ENCODE peak calls at places on chromosomes 13 and 19, in eight cellular contexts. X, S, A, H, Q, F, R and B are unnamed samples.

GRCh38 chr13:52749446-52749845 is 9.8 kb upstream of the CNMD start:
- DNase-seq in X (no peak), S (no peak), A (no peak), H (no peak), Q (no peak), F (no peak), R (no peak), B (no peak)

GRCh38 chr19:49890349-49891311 is 6.1 kb downstream of the IL4I1 start:
- DNase-seq in X (no peak), S (no peak), A (no peak), H (no peak), Q (no peak), F (no peak), R (no peak), B (peak)

GRCh38 chr13:86185107-86185506 is 385.9 kb upstream of the SLITRK6 start:
- DNase-seq in X (no peak), S (no peak), A (no peak), H (no peak), Q (no peak), F (no peak), R (no peak), B (no peak)

GRCh38 chr13:40318366-40318765 is 348.1 kb downstream of the FOXO1 start:
- DNase-seq in X (no peak), S (peak), A (no peak), H (peak), Q (no peak), F (peak), R (peak), B (no peak)

GRCh38 chr13:29543230-29544215 is 52.0 kb downstream of the SLC7A1 start:
- DNase-seq in X (peak), S (peak), A (no peak), H (no peak), Q (no peak), F (no peak), R (peak), B (no peak)

GRCh38 chr19:10718205-10719196 is 622 bp downstream of the DNM2 start:
- DNase-seq in X (peak), S (peak), A (no peak), H (peak), Q (no peak), F (no peak), R (peak), B (peak)

GRCh38 chr19:49555600-49556411 is 24.6 kb downstream of the NOSIP start:
- DNase-seq in X (no peak), S (peak), A (no peak), H (peak), Q (no peak), F (peak), R (no peak), B (peak)

GRCh38 chr13:90997951-90998350 is 349.5 kb upstream of the MIR17HG start:
- DNase-seq in X (no peak), S (no peak), A (no peak), H (no peak), Q (no peak), F (no peak), R (no peak), B (no peak)

GRCh38 chr19:35142531-35143230 is 374 bp upstream of the FXYD7 start:
- DNase-seq in X (no peak), S (peak), A (no peak), H (no peak), Q (no peak), F (no peak), R (peak), B (peak)

GRCh38 chr13:32586022-32586900 is at the start of gene PDS5B:
- DNase-seq in X (peak), S (peak), A (peak), H (peak), Q (peak), F (peak), R (peak), B (peak)

GRCh38 chr13:32585625-32586021 is 629 bp upstream of the PDS5B start:
- DNase-seq in X (no peak), S (no peak), A (no peak), H (no peak), Q (no peak), F (no peak), R (peak), B (peak)

GRCh38 chr13:32587774-32588165 is 1.5 kb downstream of the PDS5B start:
- DNase-seq in X (no peak), S (no peak), A (no peak), H (no peak), Q (no peak), F (no peak), R (no peak), B (no peak)

GRCh38 chr13:32582991-32583390 is 3.3 kb upstream of the PDS5B start:
- DNase-seq in X (no peak), S (no peak), A (no peak), H (no peak), Q (no peak), F (no peak), R (no peak), B (no peak)

GRCh38 chr13:32587014-32587773 is 942 bp downstream of the PDS5B start:
- DNase-seq in X (peak), S (peak), A (peak), H (peak), Q (peak), F (peak), R (peak), B (peak)
- TF ChIP-seq CTCF in X (no peak), S (no peak), A (no peak), H (no peak), Q (peak), F (peak), R (no peak), B (no peak)

DNA sequence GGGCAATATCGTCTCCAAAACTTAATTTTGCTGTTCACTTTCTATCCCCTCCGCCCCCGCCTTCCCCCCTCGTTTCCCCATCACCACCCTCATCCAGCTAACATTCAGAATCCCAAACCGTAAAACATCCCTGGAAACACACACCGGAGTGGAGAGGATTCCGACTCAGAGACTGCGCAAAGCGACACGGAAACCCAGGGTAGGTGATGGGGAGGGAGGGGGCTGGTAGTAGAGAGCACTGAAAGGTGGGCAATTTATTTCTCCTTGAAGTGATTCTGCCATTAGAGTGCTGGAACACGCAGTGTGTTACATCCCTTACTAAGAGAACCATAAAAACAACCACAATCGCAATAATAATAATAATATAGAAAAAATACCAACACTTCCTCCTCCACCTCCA is 1.5 kb downstream of the PCDH20 start:
- DNase-seq in X (no peak), S (no peak), A (no peak), H (no peak), Q (no peak), F (no peak), R (no peak), B (no peak)
- TF ChIP-seq CTCF in X (no peak), S (no peak), A (no peak), H (no peak), Q (no peak), F (no peak), R (no peak), B (no peak)

DNA sequence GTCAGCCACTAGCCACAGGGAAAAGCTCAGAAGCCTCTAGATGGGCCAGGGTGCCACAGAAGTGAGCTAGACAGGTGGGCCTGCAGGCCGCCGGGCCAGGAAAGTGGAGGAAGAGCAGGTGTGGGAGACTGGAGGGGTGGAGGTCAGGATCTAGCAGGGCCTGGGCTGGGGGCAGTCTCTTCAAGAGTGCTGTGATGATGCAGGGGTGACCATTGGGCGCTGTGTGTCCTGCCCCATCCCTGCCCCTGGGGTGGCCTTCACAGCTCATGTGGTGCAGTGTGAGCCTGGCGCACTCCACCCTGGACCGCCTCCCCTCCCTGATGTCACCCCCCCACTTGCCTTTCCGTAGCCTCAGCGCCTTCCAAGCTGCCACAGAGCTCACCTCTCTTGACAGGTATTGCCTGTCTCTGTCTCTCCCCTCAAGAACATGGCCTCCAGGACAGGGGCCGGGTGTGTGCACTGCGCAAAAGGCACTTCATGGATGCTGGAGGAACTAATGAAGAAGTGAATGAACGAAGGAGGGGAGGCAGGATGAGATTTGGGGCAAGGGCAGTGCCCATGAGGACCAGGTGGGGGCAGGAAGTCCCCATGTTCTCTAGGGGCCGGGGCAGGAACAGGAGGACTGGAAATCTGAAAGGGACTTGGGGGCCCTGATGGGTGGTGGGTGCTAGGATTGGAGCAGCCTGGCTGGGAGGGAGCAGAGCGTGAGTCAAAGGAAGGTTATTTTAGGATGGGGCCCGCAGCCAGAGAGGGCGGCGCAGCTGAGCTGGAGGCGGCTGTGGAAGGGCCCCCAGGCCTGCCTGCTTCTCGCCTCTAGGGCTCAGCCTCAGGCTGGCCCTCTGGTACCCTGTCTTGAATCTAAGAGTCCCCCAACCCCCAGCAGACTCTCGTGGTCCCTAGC is 6.6 kb downstream of the SSBP4 start:
- DNase-seq in X (peak), S (peak), A (no peak), H (peak), Q (peak), F (peak), R (no peak), B (no peak)
- TF ChIP-seq CTCF in X (peak), S (no peak), A (peak), H (no peak), Q (no peak), F (peak), R (no peak), B (no peak)

DNA sequence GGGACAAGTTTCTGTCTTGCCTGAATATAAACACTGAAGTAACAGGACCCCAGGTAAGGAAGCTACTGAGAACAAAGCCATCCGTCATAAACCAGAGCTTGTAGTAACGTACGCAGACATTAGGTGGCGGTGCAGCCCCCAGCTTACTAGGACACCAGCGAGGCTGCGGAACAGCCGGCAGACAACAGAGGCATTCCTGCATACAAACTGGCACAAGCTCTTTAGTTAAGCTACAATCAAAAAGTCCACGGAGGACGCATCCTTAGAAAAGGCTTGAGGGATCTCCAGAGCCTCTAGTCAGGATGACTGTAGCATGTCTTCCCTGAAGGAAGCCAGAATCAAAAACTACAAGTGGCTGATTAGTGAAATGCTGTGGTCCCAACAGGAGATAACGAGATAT is 26.2 kb downstream of the ZNF160 start:
- DNase-seq in X (no peak), S (peak), A (no peak), H (peak), Q (peak), F (no peak), R (no peak), B (peak)
- TF ChIP-seq CTCF in X (peak), S (peak), A (peak), H (peak), Q (peak), F (peak), R (no peak), B (peak)

GRCh38 chr13:81171065-81171647 is 830.2 kb upstream of the SPRY2 start:
- DNase-seq in X (peak), S (peak), A (no peak), H (no peak), Q (no peak), F (no peak), R (no peak), B (no peak)
- TF ChIP-seq CTCF in X (peak), S (peak), A (no peak), H (peak), Q (no peak), F (peak), R (no peak), B (peak)

DNA sequence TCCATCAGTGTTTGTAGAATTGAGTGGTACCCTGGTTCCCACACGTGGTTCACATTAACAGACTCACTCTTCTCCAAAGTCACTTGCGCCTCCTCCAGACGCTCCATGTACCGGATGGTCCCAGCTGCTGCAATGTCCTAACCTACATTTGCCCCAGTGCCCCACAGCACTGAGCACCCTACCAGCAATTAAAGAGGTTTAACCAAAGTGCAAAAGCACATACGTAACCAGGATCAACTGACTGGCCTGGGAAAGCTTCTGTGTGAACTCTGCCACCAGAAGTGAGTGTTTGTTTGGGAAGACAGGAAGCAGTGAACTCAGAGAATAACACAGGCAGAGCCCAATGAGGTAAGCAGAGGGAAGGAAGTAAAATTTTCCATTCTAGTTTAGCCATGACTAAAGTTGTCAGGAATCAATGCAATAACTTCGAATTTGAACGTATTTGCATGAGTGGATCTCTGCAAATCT is 7.3 kb upstream of the MEDAG start:
- DNase-seq in X (peak), S (peak), A (peak), H (no peak), Q (peak), F (peak), R (no peak), B (no peak)
- TF ChIP-seq CTCF in X (no peak), S (no peak), A (no peak), H (no peak), Q (no peak), F (peak), R (no peak), B (no peak)